ENCODE peak calls at places on chromosomes 7 and 10, in four cellular contexts. One of them, this sample, is unnamed.

GRCh38 chr10:28991738-28992270 is 297.1 kb upstream of the LYZL1 start:
- DNase-seq in skeletal muscle cell: no peak
- DNase-seq in activated T-helper 1 cell treated with anti-CD3 and anti-CD28 coated beads, Interleukin-2, amount 50 U/mL, for 16 hours: no peak
- DNase-seq in M059J: peak
- DNase-seq in this sample: no peak

GRCh38 chr7:32533313-32534024 is 38.2 kb downstream of the AVL9 start:
- DNase-seq in skeletal muscle cell: no peak
- DNase-seq in activated T-helper 1 cell treated with anti-CD3 and anti-CD28 coated beads, Interleukin-2, amount 50 U/mL, for 16 hours: no peak
- DNase-seq in M059J: no peak
- DNase-seq in this sample: no peak

GRCh38 chr7:27164381-27165088 is 802 bp downstream of the HOXA9 start:
- DNase-seq in skeletal muscle cell: no peak
- DNase-seq in activated T-helper 1 cell treated with anti-CD3 and anti-CD28 coated beads, Interleukin-2, amount 50 U/mL, for 16 hours: no peak
- DNase-seq in M059J: peak
- DNase-seq in this sample: no peak

GRCh38 chr10:98301664-98302319 is 33.8 kb upstream of the LOXL4 start:
- DNase-seq in skeletal muscle cell: no peak
- DNase-seq in activated T-helper 1 cell treated with anti-CD3 and anti-CD28 coated beads, Interleukin-2, amount 50 U/mL, for 16 hours: no peak
- DNase-seq in M059J: no peak
- DNase-seq in this sample: no peak

GRCh38 chr7:132419538-132419937 is 156.7 kb downstream of the PLXNA4 start:
- DNase-seq in skeletal muscle cell: no peak
- DNase-seq in activated T-helper 1 cell treated with anti-CD3 and anti-CD28 coated beads, Interleukin-2, amount 50 U/mL, for 16 hours: no peak
- DNase-seq in M059J: peak
- DNase-seq in this sample: no peak

GRCh38 chr7:5564894-5565293 is 141.3 kb upstream of the TNRC18 start:
- DNase-seq in skeletal muscle cell: no peak
- DNase-seq in activated T-helper 1 cell treated with anti-CD3 and anti-CD28 coated beads, Interleukin-2, amount 50 U/mL, for 16 hours: no peak
- DNase-seq in M059J: peak
- DNase-seq in this sample: no peak

GRCh38 chr10:6423004-6423403 is 157.1 kb downstream of the PRKCQ start:
- DNase-seq in skeletal muscle cell: no peak
- DNase-seq in activated T-helper 1 cell treated with anti-CD3 and anti-CD28 coated beads, Interleukin-2, amount 50 U/mL, for 16 hours: no peak
- DNase-seq in M059J: peak
- DNase-seq in this sample: no peak

GRCh38 chr7:72674394-72674793 is 153.6 kb downstream of the TYW1B start:
- DNase-seq in skeletal muscle cell: no peak
- DNase-seq in activated T-helper 1 cell treated with anti-CD3 and anti-CD28 coated beads, Interleukin-2, amount 50 U/mL, for 16 hours: no peak
- DNase-seq in M059J: peak
- DNase-seq in this sample: no peak

GRCh38 chr10:31749293-31749692 is 179.3 kb downstream of the ARHGAP12 start:
- DNase-seq in skeletal muscle cell: peak
- DNase-seq in activated T-helper 1 cell treated with anti-CD3 and anti-CD28 coated beads, Interleukin-2, amount 50 U/mL, for 16 hours: no peak
- DNase-seq in M059J: no peak
- DNase-seq in this sample: no peak

GRCh38 chr7:39321909-39322498 is 244.2 kb upstream of the YAE1 start:
- DNase-seq in skeletal muscle cell: no peak
- DNase-seq in activated T-helper 1 cell treated with anti-CD3 and anti-CD28 coated beads, Interleukin-2, amount 50 U/mL, for 16 hours: no peak
- DNase-seq in M059J: no peak
- DNase-seq in this sample: no peak

GRCh38 chr7:5602734-5603133 is 178.7 kb downstream of the RNF216 start:
- DNase-seq in skeletal muscle cell: no peak
- DNase-seq in activated T-helper 1 cell treated with anti-CD3 and anti-CD28 coated beads, Interleukin-2, amount 50 U/mL, for 16 hours: no peak
- DNase-seq in M059J: no peak
- DNase-seq in this sample: no peak

GRCh38 chr7:43671520-43671919 is 57.8 kb downstream of the COA1 start:
- DNase-seq in skeletal muscle cell: no peak
- DNase-seq in activated T-helper 1 cell treated with anti-CD3 and anti-CD28 coated beads, Interleukin-2, amount 50 U/mL, for 16 hours: no peak
- DNase-seq in M059J: no peak
- DNase-seq in this sample: no peak

GRCh38 chr10:43921881-43922280 is 273.2 kb upstream of the ZNF32 start:
- DNase-seq in skeletal muscle cell: no peak
- DNase-seq in activated T-helper 1 cell treated with anti-CD3 and anti-CD28 coated beads, Interleukin-2, amount 50 U/mL, for 16 hours: no peak
- DNase-seq in M059J: no peak
- DNase-seq in this sample: no peak

GRCh38 chr7:44706788-44707557 is 41.7 kb upstream of the ZMIZ2 start:
- DNase-seq in skeletal muscle cell: no peak
- DNase-seq in activated T-helper 1 cell treated with anti-CD3 and anti-CD28 coated beads, Interleukin-2, amount 50 U/mL, for 16 hours: no peak
- DNase-seq in M059J: no peak
- DNase-seq in this sample: no peak

GRCh38 chr7:36281945-36282727 is 107.5 kb upstream of the ANLN start:
- DNase-seq in skeletal muscle cell: no peak
- DNase-seq in activated T-helper 1 cell treated with anti-CD3 and anti-CD28 coated beads, Interleukin-2, amount 50 U/mL, for 16 hours: no peak
- DNase-seq in M059J: peak
- DNase-seq in this sample: no peak

GRCh38 chr10:104252349-104252748 is 2.3 kb upstream of the GSTO1 start:
- DNase-seq in skeletal muscle cell: no peak
- DNase-seq in activated T-helper 1 cell treated with anti-CD3 and anti-CD28 coated beads, Interleukin-2, amount 50 U/mL, for 16 hours: no peak
- DNase-seq in M059J: no peak
- DNase-seq in this sample: no peak

GRCh38 chr7:1290262-1291039 is 57.8 kb downstream of the UNCX start:
- DNase-seq in skeletal muscle cell: no peak
- DNase-seq in activated T-helper 1 cell treated with anti-CD3 and anti-CD28 coated beads, Interleukin-2, amount 50 U/mL, for 16 hours: no peak
- DNase-seq in M059J: peak
- DNase-seq in this sample: no peak

GRCh38 chr10:89367529-89367928 is 10.3 kb upstream of the IFIT1B start:
- DNase-seq in skeletal muscle cell: no peak
- DNase-seq in activated T-helper 1 cell treated with anti-CD3 and anti-CD28 coated beads, Interleukin-2, amount 50 U/mL, for 16 hours: no peak
- DNase-seq in M059J: peak
- DNase-seq in this sample: no peak

GRCh38 chr10:80924063-80924952 is 386.6 kb downstream of the SH2D4B start:
- DNase-seq in skeletal muscle cell: no peak
- DNase-seq in activated T-helper 1 cell treated with anti-CD3 and anti-CD28 coated beads, Interleukin-2, amount 50 U/mL, for 16 hours: no peak
- DNase-seq in M059J: peak
- DNase-seq in this sample: peak

GRCh38 chr10:42990016-42990720 is 86.7 kb upstream of the RET start:
- DNase-seq in skeletal muscle cell: no peak
- DNase-seq in activated T-helper 1 cell treated with anti-CD3 and anti-CD28 coated beads, Interleukin-2, amount 50 U/mL, for 16 hours: no peak
- DNase-seq in M059J: no peak
- DNase-seq in this sample: no peak

GRCh38 chr10:47063858-47064257 is 152.6 kb downstream of the PTPN20 start:
- DNase-seq in skeletal muscle cell: no peak
- DNase-seq in activated T-helper 1 cell treated with anti-CD3 and anti-CD28 coated beads, Interleukin-2, amount 50 U/mL, for 16 hours: no peak
- DNase-seq in M059J: no peak
- DNase-seq in this sample: no peak

GRCh38 chr10:14873090-14873760 is 5.4 kb upstream of the SUV39H2 start:
- DNase-seq in skeletal muscle cell: peak
- DNase-seq in activated T-helper 1 cell treated with anti-CD3 and anti-CD28 coated beads, Interleukin-2, amount 50 U/mL, for 16 hours: no peak
- DNase-seq in M059J: peak
- DNase-seq in this sample: no peak

GRCh38 chr7:128403676-128404075 is 6.1 kb downstream of the IMPDH1 start:
- DNase-seq in skeletal muscle cell: no peak
- DNase-seq in activated T-helper 1 cell treated with anti-CD3 and anti-CD28 coated beads, Interleukin-2, amount 50 U/mL, for 16 hours: no peak
- DNase-seq in M059J: no peak
- DNase-seq in this sample: no peak

GRCh38 chr10:46050956-46051355 is 4.9 kb upstream of the MSMB start:
- DNase-seq in skeletal muscle cell: no peak
- DNase-seq in activated T-helper 1 cell treated with anti-CD3 and anti-CD28 coated beads, Interleukin-2, amount 50 U/mL, for 16 hours: no peak
- DNase-seq in M059J: no peak
- DNase-seq in this sample: no peak

GRCh38 chr7:159022238-159022993 is 122.3 kb downstream of the VIPR2 start:
- DNase-seq in skeletal muscle cell: no peak
- DNase-seq in activated T-helper 1 cell treated with anti-CD3 and anti-CD28 coated beads, Interleukin-2, amount 50 U/mL, for 16 hours: no peak
- DNase-seq in M059J: peak
- DNase-seq in this sample: no peak

GRCh38 chr10:97849491-97850402 is at the start of gene GOLGA7B:
- DNase-seq in skeletal muscle cell: no peak
- DNase-seq in activated T-helper 1 cell treated with anti-CD3 and anti-CD28 coated beads, Interleukin-2, amount 50 U/mL, for 16 hours: peak
- DNase-seq in M059J: peak
- DNase-seq in this sample: peak

GRCh38 chr10:88205842-88206446 is 342.5 kb downstream of the PTEN start:
- DNase-seq in skeletal muscle cell: no peak
- DNase-seq in activated T-helper 1 cell treated with anti-CD3 and anti-CD28 coated beads, Interleukin-2, amount 50 U/mL, for 16 hours: no peak
- DNase-seq in M059J: no peak
- DNase-seq in this sample: no peak

GRCh38 chr10:31186225-31187010 is 132.6 kb upstream of the ZEB1 start:
- DNase-seq in skeletal muscle cell: no peak
- DNase-seq in activated T-helper 1 cell treated with anti-CD3 and anti-CD28 coated beads, Interleukin-2, amount 50 U/mL, for 16 hours: no peak
- DNase-seq in M059J: peak
- DNase-seq in this sample: no peak

GRCh38 chr10:59644841-59645240 is 64.8 kb downstream of the SLC16A9 start:
- DNase-seq in skeletal muscle cell: no peak
- DNase-seq in activated T-helper 1 cell treated with anti-CD3 and anti-CD28 coated beads, Interleukin-2, amount 50 U/mL, for 16 hours: no peak
- DNase-seq in M059J: no peak
- DNase-seq in this sample: no peak

GRCh38 chr7:42193457-42194111 is 43.4 kb downstream of the GLI3 start:
- DNase-seq in skeletal muscle cell: no peak
- DNase-seq in activated T-helper 1 cell treated with anti-CD3 and anti-CD28 coated beads, Interleukin-2, amount 50 U/mL, for 16 hours: no peak
- DNase-seq in M059J: no peak
- DNase-seq in this sample: no peak

GRCh38 chr10:129441391-129442009 is 25.5 kb upstream of the MGMT start:
- DNase-seq in skeletal muscle cell: no peak
- DNase-seq in activated T-helper 1 cell treated with anti-CD3 and anti-CD28 coated beads, Interleukin-2, amount 50 U/mL, for 16 hours: no peak
- DNase-seq in M059J: no peak
- DNase-seq in this sample: no peak

GRCh38 chr10:125797424-125797823 is 21.8 kb upstream of the MMP21 start:
- DNase-seq in skeletal muscle cell: no peak
- DNase-seq in activated T-helper 1 cell treated with anti-CD3 and anti-CD28 coated beads, Interleukin-2, amount 50 U/mL, for 16 hours: no peak
- DNase-seq in M059J: no peak
- DNase-seq in this sample: no peak

GRCh38 chr10:130547368-130547767 is 411.2 kb downstream of the GLRX3 start:
- DNase-seq in skeletal muscle cell: no peak
- DNase-seq in activated T-helper 1 cell treated with anti-CD3 and anti-CD28 coated beads, Interleukin-2, amount 50 U/mL, for 16 hours: no peak
- DNase-seq in M059J: no peak
- DNase-seq in this sample: no peak

GRCh38 chr7:25951414-25952276 is 200.4 kb upstream of the NFE2L3 start:
- DNase-seq in skeletal muscle cell: no peak
- DNase-seq in activated T-helper 1 cell treated with anti-CD3 and anti-CD28 coated beads, Interleukin-2, amount 50 U/mL, for 16 hours: no peak
- DNase-seq in M059J: peak
- DNase-seq in this sample: no peak

GRCh38 chr10:60390224-60390626 is 550 bp upstream of the ANK3 start:
- DNase-seq in skeletal muscle cell: peak
- DNase-seq in activated T-helper 1 cell treated with anti-CD3 and anti-CD28 coated beads, Interleukin-2, amount 50 U/mL, for 16 hours: no peak
- DNase-seq in M059J: no peak
- DNase-seq in this sample: no peak

GRCh38 chr7:7959979-7960670 is 8.5 kb upstream of the GLCCI1 start:
- DNase-seq in skeletal muscle cell: no peak
- DNase-seq in activated T-helper 1 cell treated with anti-CD3 and anti-CD28 coated beads, Interleukin-2, amount 50 U/mL, for 16 hours: no peak
- DNase-seq in M059J: no peak
- DNase-seq in this sample: no peak

GRCh38 chr10:26637521-26638275 is 59.8 kb upstream of the PDSS1 start:
- DNase-seq in skeletal muscle cell: no peak
- DNase-seq in activated T-helper 1 cell treated with anti-CD3 and anti-CD28 coated beads, Interleukin-2, amount 50 U/mL, for 16 hours: no peak
- DNase-seq in M059J: no peak
- DNase-seq in this sample: no peak

GRCh38 chr7:148726385-148726784 is 27.7 kb downstream of the CUL1 start:
- DNase-seq in skeletal muscle cell: no peak
- DNase-seq in activated T-helper 1 cell treated with anti-CD3 and anti-CD28 coated beads, Interleukin-2, amount 50 U/mL, for 16 hours: no peak
- DNase-seq in M059J: no peak
- DNase-seq in this sample: no peak

GRCh38 chr10:125878957-125879835 is 1.9 kb downstream of the DHX32 start:
- DNase-seq in skeletal muscle cell: peak
- DNase-seq in activated T-helper 1 cell treated with anti-CD3 and anti-CD28 coated beads, Interleukin-2, amount 50 U/mL, for 16 hours: no peak
- DNase-seq in M059J: peak
- DNase-seq in this sample: no peak

This sample was measured in mesothelial cell of epicardium.